ENCODE peak calls at places on chromosomes 6 and 20, in six cellular contexts. One of them, this sample, is unnamed.

GRCh38 chr6:83151114-83151513 is 42.0 kb downstream of the PGM3 start:
- DNase-seq in K562: no peak
- DNase-seq in GM12878: no peak
- DNase-seq in HepG2: no peak
- DNase-seq in H1: no peak
- DNase-seq in HCT116: no peak
- DNase-seq in this sample: no peak

GRCh38 chr6:54060286-54060685 is 51.0 kb upstream of the MLIP start:
- DNase-seq in H1: no peak
- DNase-seq in K562: no peak
- DNase-seq in GM12878: no peak
- DNase-seq in HepG2: no peak
- DNase-seq in HCT116: no peak
- DNase-seq in this sample: no peak

GRCh38 chr6:147768969-147769368 is 260.5 kb downstream of the SAMD5 start:
- DNase-seq in HCT116: no peak
- DNase-seq in HepG2: no peak
- DNase-seq in GM12878: no peak
- DNase-seq in K562: no peak
- DNase-seq in H1: no peak
- DNase-seq in this sample: no peak

GRCh38 chr6:52752310-52752709 is 11.0 kb downstream of the GSTA2 start:
- DNase-seq in HCT116: no peak
- DNase-seq in GM12878: no peak
- DNase-seq in H1: no peak
- DNase-seq in HepG2: peak
- DNase-seq in K562: no peak
- DNase-seq in this sample: no peak

GRCh38 chr6:13303668-13304017 is 24.7 kb downstream of the TBC1D7 start:
- DNase-seq in GM12878: peak
- DNase-seq in H1: peak
- DNase-seq in HepG2: no peak
- DNase-seq in K562: peak
- DNase-seq in HCT116: no peak
- DNase-seq in this sample: no peak

GRCh38 chr6:90870561-90870960 is 283.7 kb upstream of the MAP3K7 start:
- DNase-seq in GM12878: no peak
- DNase-seq in K562: no peak
- DNase-seq in H1: no peak
- DNase-seq in HepG2: no peak
- DNase-seq in HCT116: no peak
- DNase-seq in this sample: no peak

GRCh38 chr6:2891768-2892170 is 11.3 kb downstream of the SERPINB9 start:
- DNase-seq in H1: no peak
- DNase-seq in K562: no peak
- DNase-seq in GM12878: peak
- DNase-seq in HCT116: no peak
- DNase-seq in HepG2: no peak
- DNase-seq in this sample: no peak

GRCh38 chr20:7773511-7773910 is 166.7 kb downstream of the HAO1 start:
- DNase-seq in HepG2: no peak
- DNase-seq in H1: no peak
- DNase-seq in GM12878: no peak
- DNase-seq in HCT116: no peak
- DNase-seq in K562: no peak
- DNase-seq in this sample: no peak

GRCh38 chr20:63739129-63740069 is at the start of gene SLC2A4RG:
- DNase-seq in K562: peak
- DNase-seq in HepG2: peak
- DNase-seq in HCT116: no peak
- DNase-seq in H1: peak
- DNase-seq in GM12878: no peak
- DNase-seq in this sample: no peak

DNA sequence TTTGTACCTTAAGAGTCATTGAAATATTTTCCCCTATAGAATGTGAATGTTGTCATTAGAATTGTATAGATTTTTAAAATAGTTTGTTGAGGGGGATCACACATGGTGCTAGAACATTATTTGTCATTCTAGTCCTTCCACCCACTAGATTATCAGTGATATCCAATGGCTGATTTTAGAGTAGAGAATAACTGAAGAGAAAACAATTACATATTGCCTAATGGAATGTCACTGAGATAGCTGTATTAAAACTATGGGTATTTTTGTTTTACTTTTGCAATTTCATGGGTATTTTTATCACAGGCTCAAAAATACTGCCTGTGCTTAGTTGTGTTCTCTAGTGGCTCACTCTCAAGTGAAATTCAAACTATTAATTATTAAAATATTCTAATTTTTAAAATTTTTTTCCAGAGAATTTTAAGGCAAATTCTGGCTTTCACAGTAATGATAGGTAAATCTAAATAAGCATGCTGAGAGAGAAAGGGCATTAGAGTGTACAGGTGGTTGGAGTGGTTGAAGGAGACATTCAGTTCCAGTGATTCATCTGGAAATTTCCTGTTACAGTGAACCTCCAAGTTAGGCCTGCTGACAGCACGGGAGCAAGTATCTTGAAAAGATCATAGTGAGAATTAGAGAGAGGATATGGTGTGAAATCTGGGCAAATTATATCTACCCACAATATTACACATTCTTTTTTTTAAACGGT is 399.6 kb downstream of the NKAIN2 start:
- DNase-seq in K562: no peak
- DNase-seq in HCT116: no peak
- DNase-seq in HepG2: no peak
- DNase-seq in H1: no peak
- DNase-seq in GM12878: no peak
- DNase-seq in this sample: no peak
- TF ChIP-seq ZNF274 in K562: no peak
- TF ChIP-seq ZNF274 in HCT116: no peak
- TF ChIP-seq ZNF274 in HepG2: no peak
- TF ChIP-seq ZNF274 in H1: no peak
- TF ChIP-seq ZNF274 in GM12878: no peak
- TF ChIP-seq ZNF274 in this sample: no peak

DNA sequence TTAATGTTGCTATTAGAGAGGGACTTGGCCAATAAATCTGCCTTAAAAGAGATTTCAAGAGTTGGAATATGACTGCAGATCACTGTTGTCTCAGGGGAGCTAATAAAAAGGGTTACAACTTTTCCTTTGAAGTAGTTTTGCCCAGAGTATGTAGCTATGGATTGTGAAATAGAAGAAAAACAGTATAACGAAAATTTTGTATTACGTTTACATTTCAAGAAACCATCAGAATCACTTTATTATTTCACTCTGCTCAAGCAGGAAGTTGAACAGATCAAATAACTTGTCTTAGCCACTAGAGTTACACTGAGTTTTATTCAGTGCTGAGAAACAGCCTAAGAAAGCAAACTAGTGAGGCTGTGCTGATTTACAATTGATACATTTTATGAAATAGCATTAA is 3.0 kb upstream of the ZSCAN26 start:
- DNase-seq in GM12878: no peak
- DNase-seq in H1: no peak
- DNase-seq in HCT116: no peak
- DNase-seq in HepG2: no peak
- DNase-seq in K562: no peak
- DNase-seq in this sample: no peak
- H3K9ac ChIP-seq in GM12878: no peak
- H3K9ac ChIP-seq in H1: no peak
- H3K9ac ChIP-seq in HCT116: no peak
- H3K9ac ChIP-seq in HepG2: no peak
- H3K9ac ChIP-seq in K562: no peak
- H3K9ac ChIP-seq in this sample: no peak

GRCh38 chr6:6684365-6684833 is 95.9 kb downstream of the LY86 start:
- DNase-seq in HepG2: no peak
- DNase-seq in GM12878: peak
- DNase-seq in K562: peak
- DNase-seq in HCT116: no peak
- DNase-seq in H1: no peak
- DNase-seq in this sample: no peak
- TF ChIP-seq ZNF274 in HepG2: no peak
- TF ChIP-seq ZNF274 in GM12878: no peak
- TF ChIP-seq ZNF274 in K562: no peak
- TF ChIP-seq ZNF274 in HCT116: no peak
- TF ChIP-seq ZNF274 in H1: no peak
- TF ChIP-seq ZNF274 in this sample: no peak

GRCh38 chr6:4489538-4489937 is 286.7 kb upstream of the CDYL start:
- DNase-seq in H1: no peak
- DNase-seq in HCT116: no peak
- DNase-seq in HepG2: no peak
- DNase-seq in GM12878: no peak
- DNase-seq in K562: no peak
- DNase-seq in this sample: no peak

GRCh38 chr6:4488389-4488788 is 287.8 kb upstream of the CDYL start:
- DNase-seq in HepG2: no peak
- DNase-seq in K562: no peak
- DNase-seq in H1: no peak
- DNase-seq in GM12878: no peak
- DNase-seq in HCT116: no peak
- DNase-seq in this sample: no peak

GRCh38 chr6:4487538-4487937 is 288.7 kb upstream of the CDYL start:
- DNase-seq in GM12878: no peak
- DNase-seq in K562: no peak
- DNase-seq in HCT116: peak
- DNase-seq in H1: no peak
- DNase-seq in HepG2: peak
- DNase-seq in this sample: no peak

GRCh38 chr6:4496284-4496683 is 279.9 kb upstream of the CDYL start:
- DNase-seq in HepG2: no peak
- DNase-seq in GM12878: no peak
- DNase-seq in K562: no peak
- DNase-seq in HCT116: no peak
- DNase-seq in H1: no peak
- DNase-seq in this sample: no peak

DNA sequence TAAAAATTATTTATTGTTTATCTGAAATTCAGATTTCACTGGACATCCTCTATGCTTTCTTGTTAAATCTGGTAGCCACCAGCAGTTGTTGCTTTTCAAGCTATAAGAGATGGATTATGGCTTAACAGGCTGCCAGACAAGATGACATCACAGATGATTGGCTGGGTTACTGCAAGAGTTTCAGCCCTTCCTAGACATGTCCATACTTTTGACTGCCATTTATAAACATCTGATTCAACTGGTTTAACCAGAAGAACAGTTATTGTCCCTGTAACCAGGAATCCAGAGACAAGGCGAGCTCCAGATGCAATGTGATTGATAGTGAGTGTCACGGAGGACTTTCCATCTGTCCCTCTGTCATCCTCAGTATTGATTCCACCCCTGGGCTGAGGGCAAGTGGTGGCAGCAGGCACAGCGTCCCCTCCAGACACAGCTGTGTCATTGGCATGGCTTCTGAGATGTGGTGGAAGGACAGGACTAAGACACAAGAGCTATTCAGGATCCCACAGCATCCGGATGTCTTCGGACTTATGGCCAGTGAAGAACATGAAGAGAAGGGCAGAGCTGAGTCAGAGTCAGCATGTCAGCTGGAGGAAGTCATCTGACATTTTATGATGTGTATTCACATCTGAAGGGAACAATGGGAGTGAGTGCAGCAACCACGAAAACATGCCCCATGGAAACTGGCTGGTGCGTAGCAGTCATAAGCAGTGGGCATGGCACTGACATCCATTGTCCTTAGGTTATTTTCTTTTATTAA is 284.5 kb upstream of the CDYL start:
- DNase-seq in H1: no peak
- DNase-seq in GM12878: no peak
- DNase-seq in HepG2: no peak
- DNase-seq in K562: no peak
- DNase-seq in HCT116: no peak
- DNase-seq in this sample: no peak
- H3K9ac ChIP-seq in H1: no peak
- H3K9ac ChIP-seq in GM12878: no peak
- H3K9ac ChIP-seq in HepG2: no peak
- H3K9ac ChIP-seq in K562: no peak
- H3K9ac ChIP-seq in HCT116: no peak
- H3K9ac ChIP-seq in this sample: no peak